ENCODE peak calls at places on chromosomes 12 and 14, in ten cellular contexts. J is AG10803, Y is breast epithelium, B is fibroblast of mammary gland, Q is right lobe of liver, K is IMR-90, A is prostate gland, P is epithelial cell of esophagus, C is HCT116, D is mucosa of descending colon. V is an unnamed sample.

GRCh38 chr12:72228424-72228823 is 43.7 kb upstream of the TRHDE start:
- DNase-seq in D (no peak), Y (no peak), P (no peak), A (no peak), C (no peak), Q (no peak), K (no peak), J (no peak), B (no peak), V (no peak)

GRCh38 chr12:45893240-45893639 is 97.1 kb downstream of the SCAF11 start:
- DNase-seq in K (peak), J (peak), A (no peak), Q (no peak), B (peak), P (peak), Y (no peak), C (peak), D (no peak), V (peak)

GRCh38 chr12:15757553-15758255 is 31.5 kb downstream of the EPS8 start:
- DNase-seq in A (no peak), C (peak), Y (no peak), D (no peak), B (peak), Q (no peak), K (peak), J (peak), P (peak), V (peak)

GRCh38 chr14:32300146-32300545 is 29.0 kb upstream of the AKAP6 start:
- DNase-seq in K (no peak), J (no peak), P (no peak), Q (no peak), Y (no peak), B (no peak), C (no peak), A (no peak), D (no peak), V (no peak)

GRCh38 chr12:10186299-10186698 is 7.5 kb downstream of the TMEM52B start:
- DNase-seq in J (no peak), A (no peak), Q (peak), K (no peak), P (no peak), D (peak), C (no peak), B (no peak), Y (no peak), V (no peak)

GRCh38 chr12:96047621-96048211 is 12.3 kb upstream of the LTA4H start:
- DNase-seq in J (peak), Q (no peak), K (peak), B (peak), D (peak), Y (no peak), P (peak), A (no peak), C (peak), V (peak)

GRCh38 chr12:92030618-92031017 is 115.0 kb downstream of the BTG1 start:
- DNase-seq in D (peak), P (no peak), Y (peak), K (peak), J (no peak), A (peak), Q (no peak), B (peak), C (no peak), V (peak)

GRCh38 chr14:61503167-61503801 is 181.9 kb downstream of the PRKCH start:
- DNase-seq in Q (no peak), B (no peak), D (no peak), C (no peak), A (no peak), P (peak), J (peak), Y (no peak), K (peak), V (peak)

GRCh38 chr12:64572241-64572640 is 38.1 kb upstream of the RASSF3 start:
- DNase-seq in A (no peak), D (no peak), Q (no peak), B (no peak), C (no peak), K (no peak), P (no peak), Y (no peak), J (no peak), V (no peak)

GRCh38 chr14:61213930-61214329 is 67.2 kb downstream of the TMEM30B start:
- DNase-seq in J (no peak), P (no peak), C (no peak), B (peak), D (no peak), A (no peak), Y (no peak), Q (no peak), K (peak), V (no peak)

GRCh38 chr12:75890141-75890540 is 141.4 kb downstream of the PHLDA1 start:
- DNase-seq in Q (no peak), J (peak), Y (no peak), P (no peak), B (peak), A (no peak), D (no peak), C (no peak), K (peak), V (no peak)

GRCh38 chr14:76981670-76982069 is 46.8 kb downstream of the IRF2BPL start:
- DNase-seq in Y (no peak), A (no peak), P (no peak), K (no peak), B (no peak), C (no peak), D (no peak), Q (no peak), J (no peak), V (no peak)

GRCh38 chr12:27163894-27164293 is 80.2 kb upstream of the STK38L start:
- DNase-seq in Q (no peak), B (no peak), Y (no peak), K (no peak), A (no peak), P (no peak), C (no peak), J (no peak), D (no peak), V (no peak)

GRCh38 chr14:51862171-51862838 is 1.9 kb downstream of the GNG2 start:
- DNase-seq in D (no peak), Q (no peak), J (no peak), K (peak), B (peak), C (no peak), A (no peak), P (no peak), Y (no peak), V (no peak)

GRCh38 chr14:88129306-88130056 is 124.5 kb downstream of the GPR65 start:
- DNase-seq in Y (no peak), P (peak), K (peak), C (no peak), D (peak), Q (no peak), A (no peak), B (peak), J (peak), V (peak)

GRCh38 chr12:56120158-56120846 is 2.2 kb downstream of the ZC3H10 start:
- DNase-seq in J (no peak), K (peak), Q (no peak), D (no peak), B (peak), Y (no peak), A (no peak), P (peak), C (no peak), V (no peak)

GRCh38 chr14:95935228-95935822 is 58.7 kb downstream of the TUNAR start:
- DNase-seq in Q (no peak), K (peak), Y (no peak), J (peak), D (peak), A (no peak), C (no peak), P (peak), B (peak), V (peak)

GRCh38 chr12:112130461-112130998 is 5.2 kb downstream of the TRAFD1 start:
- DNase-seq in P (no peak), J (peak), Q (no peak), B (no peak), K (peak), Y (no peak), D (no peak), A (no peak), C (no peak), V (no peak)

GRCh38 chr14:58882577-58883018 is 244.8 kb downstream of the DACT1 start:
- DNase-seq in B (peak), C (no peak), J (peak), A (no peak), D (no peak), Q (no peak), K (peak), P (no peak), Y (no peak), V (peak)

GRCh38 chr12:57224973-57225679 is 4.4 kb upstream of the SHMT2 start:
- DNase-seq in D (peak), J (no peak), K (no peak), B (no peak), C (no peak), P (peak), Q (peak), Y (no peak), A (no peak), V (no peak)

GRCh38 chr12:47753021-47754001 is 5.4 kb downstream of the RAPGEF3 start:
- DNase-seq in J (no peak), A (peak), D (peak), C (no peak), K (no peak), B (no peak), P (peak), Y (peak), Q (no peak), V (no peak)

GRCh38 chr12:98678946-98679610 is 34.0 kb downstream of the APAF1 start:
- DNase-seq in D (peak), P (no peak), Q (no peak), K (no peak), C (no peak), B (no peak), Y (no peak), J (no peak), A (no peak), V (no peak)

GRCh38 chr12:62860501-62861156 is 74.3 kb downstream of the PPM1H start:
- DNase-seq in B (no peak), J (no peak), Q (no peak), Y (no peak), A (no peak), C (no peak), P (no peak), D (no peak), K (peak), V (peak)

GRCh38 chr12:28574746-28575592 is 384.7 kb downstream of the CCDC91 start:
- DNase-seq in D (peak), P (peak), C (no peak), B (no peak), Y (no peak), K (no peak), A (no peak), J (no peak), Q (peak), V (no peak)

GRCh38 chr12:1630081-1630826 is 1.2 kb downstream of the WNT5B start:
- DNase-seq in Y (peak), J (peak), A (peak), D (peak), Q (peak), C (no peak), K (no peak), B (peak), P (peak), V (no peak)

GRCh38 chr12:103731539-103731938 is 109.5 kb downstream of the NT5DC3 start:
- DNase-seq in K (no peak), B (no peak), P (no peak), C (no peak), Q (no peak), D (no peak), A (no peak), J (no peak), Y (no peak), V (no peak)

GRCh38 chr12:109738878-109739665 is 25.4 kb downstream of the FAM222A start:
- DNase-seq in Q (peak), K (peak), B (peak), A (no peak), J (peak), D (no peak), P (no peak), Y (no peak), C (no peak), V (no peak)

GRCh38 chr12:89345830-89346740 is 6.2 kb downstream of the DUSP6 start:
- DNase-seq in Y (peak), Q (peak), A (no peak), J (peak), P (peak), C (peak), D (peak), K (peak), B (peak), V (peak)

GRCh38 chr12:120229583-120230325 is 28.8 kb upstream of the RPLP0 start:
- DNase-seq in P (peak), Y (no peak), Q (no peak), J (no peak), D (peak), C (no peak), B (peak), K (no peak), A (no peak), V (peak)

GRCh38 chr14:104931771-104932675 is 7.3 kb downstream of the PLD4 start:
- DNase-seq in D (no peak), J (no peak), Q (no peak), C (no peak), Y (no peak), P (no peak), K (no peak), B (no peak), A (no peak), V (no peak)

GRCh38 chr12:50572275-50572674 is 67.5 kb downstream of the DIP2B start:
- DNase-seq in Q (no peak), K (peak), Y (peak), J (peak), B (peak), C (no peak), D (no peak), P (peak), A (peak), V (peak)

GRCh38 chr14:94310248-94310647 is 12.9 kb downstream of the SERPINA6 start:
- DNase-seq in Y (no peak), C (no peak), D (no peak), Q (no peak), B (no peak), P (no peak), J (no peak), K (no peak), A (no peak), V (no peak)

GRCh38 chr14:79631276-79631675 is 580.0 kb downstream of the DIO2 start:
- DNase-seq in K (no peak), D (no peak), B (no peak), Y (no peak), P (no peak), Q (no peak), C (no peak), A (no peak), J (no peak), V (no peak)

GRCh38 chr14:79627058-79627457 is 584.2 kb downstream of the DIO2 start:
- DNase-seq in B (no peak), J (no peak), P (no peak), A (no peak), Q (no peak), Y (no peak), D (no peak), K (no peak), C (no peak), V (no peak)

GRCh38 chr14:79630561-79630960 is 580.7 kb downstream of the DIO2 start:
- DNase-seq in K (no peak), P (no peak), A (no peak), B (no peak), C (no peak), J (no peak), D (no peak), Q (no peak), Y (no peak), V (no peak)

GRCh38 chr14:79629372-79629771 is 581.9 kb downstream of the DIO2 start:
- DNase-seq in Q (no peak), J (no peak), B (no peak), A (no peak), Y (no peak), D (no peak), C (no peak), P (no peak), K (no peak), V (no peak)

GRCh38 chr14:79629891-79630560 is 581.3 kb downstream of the DIO2 start:
- DNase-seq in D (no peak), Y (no peak), J (no peak), Q (no peak), K (peak), C (no peak), A (no peak), B (no peak), P (no peak), V (peak)
- H3K4me3 ChIP-seq in D (no peak), Y (no peak), J (no peak), Q (no peak), K (no peak), C (no peak), A (no peak), B (no peak), P (no peak), V (no peak)

GRCh38 chr14:74508292-74508731 is 14.7 kb downstream of the ISCA2 start:
- DNase-seq in P (no peak), A (no peak), D (no peak), B (no peak), K (no peak), Q (no peak), C (no peak), J (no peak), Y (peak), V (peak)
- TF ChIP-seq CTCF in P (peak), A (no peak), D (no peak), B (peak), K (peak), Q (no peak), C (peak), J (peak), Y (no peak), V (peak)

DNA sequence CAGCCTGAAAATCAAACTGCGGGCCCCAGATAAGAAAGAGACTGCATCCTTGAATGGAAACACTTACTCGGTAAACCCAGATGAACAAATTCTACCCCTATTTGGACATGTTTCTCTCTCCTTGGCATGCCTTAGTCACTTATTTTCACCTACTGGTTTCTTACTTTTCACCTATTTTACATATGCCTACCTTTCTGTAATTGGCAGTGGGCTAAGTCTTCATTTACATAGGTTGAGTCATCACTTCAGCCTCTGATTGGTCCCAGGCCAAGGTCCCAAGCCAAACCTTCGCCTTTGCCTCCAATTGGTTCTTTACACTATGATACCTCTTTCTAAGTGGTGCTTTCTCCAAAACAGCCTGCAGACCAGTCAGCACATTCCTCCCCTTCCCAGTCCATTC is 111.3 kb downstream of the DYRK2 start:
- DNase-seq in K (no peak), D (no peak), P (no peak), A (no peak), Y (no peak), Q (no peak), C (no peak), J (no peak), B (no peak), V (no peak)
- H3K4me3 ChIP-seq in K (no peak), D (no peak), P (no peak), A (no peak), Y (no peak), Q (no peak), C (no peak), J (no peak), B (no peak), V (no peak)

DNA sequence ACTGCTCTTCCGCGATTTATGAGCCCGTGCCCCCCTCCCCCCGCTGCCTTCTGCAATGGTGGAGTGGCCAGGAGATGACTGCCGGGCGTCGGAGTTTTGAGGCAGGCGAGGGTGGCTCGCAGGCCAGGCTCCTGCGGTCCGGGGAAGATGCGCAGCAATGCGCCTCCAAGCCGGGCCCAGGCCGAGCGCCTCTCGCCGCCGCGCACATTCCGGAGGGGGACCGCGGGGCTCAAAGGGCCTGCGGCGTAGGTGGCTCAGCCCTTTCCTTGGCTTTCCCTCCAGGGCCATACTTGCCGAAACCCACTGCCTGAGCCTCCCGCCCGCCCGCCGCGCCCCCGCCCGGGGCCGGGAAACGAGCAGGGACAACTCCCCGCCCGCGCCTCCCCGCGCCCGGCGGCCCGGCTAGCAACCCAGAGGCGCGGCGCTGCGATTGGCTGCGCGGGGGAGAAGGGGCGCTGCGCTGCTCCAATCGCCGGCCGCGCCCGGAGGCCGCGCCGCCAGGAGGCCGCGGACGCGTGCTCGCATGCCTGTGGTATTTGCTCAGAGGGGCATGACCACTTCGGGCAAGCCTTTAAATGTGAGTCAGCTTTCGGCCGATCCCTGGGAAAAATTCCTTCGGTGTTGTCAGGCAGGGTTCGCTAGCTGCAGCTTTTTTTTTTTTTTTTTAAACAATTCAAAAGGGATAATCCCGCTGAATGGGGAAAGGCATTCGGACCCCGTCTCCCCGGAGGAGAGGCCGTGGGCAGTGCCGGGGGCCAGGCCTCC is 157.9 kb upstream of the PARP11 start:
- DNase-seq in A (peak), P (peak), K (peak), B (peak), J (peak), Y (peak), C (peak), D (peak), Q (peak), V (peak)
- TF ChIP-seq CTCF in A (peak), P (no peak), K (no peak), B (no peak), J (no peak), Y (no peak), C (no peak), D (no peak), Q (no peak), V (no peak)

V was measured in fibroblast of pulmonary artery.